ENCODE peak calls at places on chromosomes 16 and 17, in eight cellular contexts. H is CD4-positive, CD25-positive, alpha-beta regulatory T cell; G is AG04449; W is stimulated activated CD8-positive, alpha-beta memory T cell treated with anti-CD3 and anti-CD28 coated beads, Interleukin-7, amount 100 ng/mL, for 4 hours; I is activated effector memory CD4-positive, alpha-beta T cell treated with Interleukin-2 at 50 U/mL for 16 hours; C is GM18507; Q is GM04503; U is chondrocyte. J is an unnamed sample.

GRCh38 chr17:76716146-76716833 is 5.5 kb upstream of the MXRA7 start:
- DNase-seq in H (no peak), G (peak), W (peak), I (no peak), C (no peak), Q (peak), U (no peak), J (no peak)

GRCh38 chr17:75319818-75320691 is 30.8 kb upstream of the SLC25A19 start:
- DNase-seq in H (no peak), G (no peak), W (no peak), I (no peak), C (no peak), Q (no peak), U (no peak), J (no peak)

GRCh38 chr17:21297597-21297996 is 13.1 kb downstream of the MAP2K3 start:
- DNase-seq in H (no peak), G (no peak), W (no peak), I (no peak), C (no peak), Q (no peak), U (no peak), J (no peak)

GRCh38 chr17:44636562-44636961 is 19.7 kb upstream of the MEIOC start:
- DNase-seq in H (peak), G (peak), W (no peak), I (no peak), C (no peak), Q (peak), U (no peak), J (peak)

GRCh38 chr17:63751806-63752205 is 10.2 kb upstream of the STRADA start:
- DNase-seq in H (peak), G (no peak), W (no peak), I (no peak), C (no peak), Q (no peak), U (no peak), J (no peak)

GRCh38 chr17:81664051-81664470 is 2.3 kb downstream of the OXLD1 start:
- DNase-seq in H (no peak), G (no peak), W (no peak), I (no peak), C (no peak), Q (no peak), U (no peak), J (no peak)

GRCh38 chr16:1188781-1189189 is 35.9 kb downstream of the CACNA1H start:
- DNase-seq in H (peak), G (no peak), W (no peak), I (peak), C (no peak), Q (no peak), U (no peak), J (no peak)

GRCh38 chr17:80152057-80152831 is 5.3 kb upstream of the EIF4A3 start:
- DNase-seq in H (no peak), G (no peak), W (no peak), I (no peak), C (no peak), Q (no peak), U (no peak), J (no peak)

GRCh38 chr16:23999663-24000062 is 163.9 kb downstream of the PRKCB start:
- DNase-seq in H (no peak), G (no peak), W (no peak), I (no peak), C (no peak), Q (no peak), U (no peak), J (no peak)

GRCh38 chr16:6643083-6643686 is 689.5 kb upstream of the RBFOX1 start:
- DNase-seq in H (peak), G (peak), W (peak), I (no peak), C (no peak), Q (peak), U (no peak), J (peak)

GRCh38 chr16:1057252-1057932 is 15.2 kb upstream of the SSTR5 start:
- DNase-seq in H (peak), G (no peak), W (peak), I (peak), C (peak), Q (no peak), U (no peak), J (no peak)

GRCh38 chr17:66357037-66357436 is 54.6 kb downstream of the PRKCA start:
- DNase-seq in H (no peak), G (no peak), W (no peak), I (no peak), C (no peak), Q (no peak), U (no peak), J (no peak)

GRCh38 chr17:77875051-77875780 is 83.3 kb upstream of the TNRC6C start:
- DNase-seq in H (no peak), G (peak), W (no peak), I (no peak), C (no peak), Q (peak), U (no peak), J (no peak)

GRCh38 chr17:40106760-40107265 is 6.4 kb upstream of the NR1D1 start:
- DNase-seq in H (no peak), G (no peak), W (no peak), I (no peak), C (no peak), Q (no peak), U (no peak), J (no peak)

GRCh38 chr17:43917348-43918025 is 10.2 kb upstream of the MPP2 start:
- DNase-seq in H (peak), G (no peak), W (peak), I (peak), C (no peak), Q (no peak), U (no peak), J (no peak)

GRCh38 chr16:75282811-75283281 is 31.4 kb upstream of the BCAR1 start:
- DNase-seq in H (no peak), G (no peak), W (no peak), I (no peak), C (no peak), Q (no peak), U (no peak), J (no peak)

GRCh38 chr17:38509008-38509771 is 80.9 kb downstream of the ARHGAP23 start:
- DNase-seq in H (peak), G (peak), W (peak), I (peak), C (peak), Q (peak), U (no peak), J (no peak)

GRCh38 chr16:27174798-27175197 is 28.5 kb upstream of the KDM8 start:
- DNase-seq in H (no peak), G (no peak), W (no peak), I (no peak), C (no peak), Q (peak), U (no peak), J (no peak)

GRCh38 chr17:48500435-48501426 is 30.1 kb downstream of the HOXB1 start:
- DNase-seq in H (no peak), G (no peak), W (no peak), I (no peak), C (no peak), Q (no peak), U (no peak), J (peak)

GRCh38 chr16:74226361-74226979 is 70.1 kb upstream of the PSMD7 start:
- DNase-seq in H (no peak), G (no peak), W (no peak), I (no peak), C (no peak), Q (no peak), U (no peak), J (no peak)

GRCh38 chr16:60077791-60078280 is 1343.7 kb upstream of the GOT2 start:
- DNase-seq in H (no peak), G (no peak), W (no peak), I (no peak), C (no peak), Q (no peak), U (no peak), J (no peak)

GRCh38 chr17:64449545-64449944 is 630 bp downstream of the MILR1 start:
- DNase-seq in H (no peak), G (no peak), W (no peak), I (no peak), C (no peak), Q (no peak), U (no peak), J (no peak)

GRCh38 chr17:5516060-5516792 is 29.9 kb downstream of the MIS12 start:
- DNase-seq in H (no peak), G (peak), W (no peak), I (no peak), C (no peak), Q (peak), U (no peak), J (no peak)

GRCh38 chr16:27520982-27521673 is 28.6 kb downstream of the GTF3C1 start:
- DNase-seq in H (no peak), G (no peak), W (no peak), I (no peak), C (no peak), Q (no peak), U (no peak), J (no peak)

GRCh38 chr16:69741951-69742904 is 12.5 kb downstream of the NOB1 start:
- DNase-seq in H (no peak), G (no peak), W (no peak), I (no peak), C (no peak), Q (no peak), U (peak), J (no peak)

GRCh38 chr16:14368399-14368798 is 261.7 kb downstream of the PARN start:
- DNase-seq in H (no peak), G (no peak), W (no peak), I (no peak), C (no peak), Q (no peak), U (no peak), J (no peak)

GRCh38 chr17:27354491-27355081 is 60.7 kb downstream of the WSB1 start:
- DNase-seq in H (no peak), G (no peak), W (no peak), I (no peak), C (no peak), Q (no peak), U (no peak), J (no peak)

GRCh38 chr16:51888021-51888420 is 658.9 kb downstream of the TOX3 start:
- DNase-seq in H (no peak), G (no peak), W (no peak), I (no peak), C (no peak), Q (no peak), U (no peak), J (no peak)

GRCh38 chr16:89358030-89359005 is 132.0 kb downstream of the ANKRD11 start:
- DNase-seq in H (peak), G (no peak), W (peak), I (peak), C (no peak), Q (no peak), U (no peak), J (no peak)

GRCh38 chr16:57809843-57810196 is 7.5 kb upstream of the KIFC3 start:
- DNase-seq in H (no peak), G (no peak), W (no peak), I (no peak), C (no peak), Q (no peak), U (no peak), J (no peak)

GRCh38 chr17:38724337-38724988 is 5.7 kb upstream of the CISD3 start:
- DNase-seq in H (no peak), G (no peak), W (no peak), I (no peak), C (no peak), Q (no peak), U (no peak), J (peak)

GRCh38 chr17:75262112-75262606 is 480 bp downstream of the MRPS7 start:
- DNase-seq in H (no peak), G (no peak), W (no peak), I (no peak), C (no peak), Q (no peak), U (no peak), J (no peak)

GRCh38 chr16:57892041-57892440 is 78.9 kb downstream of the CNGB1 start:
- DNase-seq in H (no peak), G (peak), W (no peak), I (no peak), C (no peak), Q (no peak), U (no peak), J (no peak)

GRCh38 chr17:77240976-77241375 is 100.2 kb downstream of the SEC14L1 start:
- DNase-seq in H (no peak), G (no peak), W (no peak), I (no peak), C (no peak), Q (no peak), U (no peak), J (no peak)

GRCh38 chr17:17054636-17055035 is 12.4 kb downstream of the MPRIP start:
- DNase-seq in H (no peak), G (no peak), W (no peak), I (no peak), C (no peak), Q (no peak), U (peak), J (no peak)

GRCh38 chr17:58488428-58488890 is 251 bp upstream of the HSF5 start:
- DNase-seq in H (no peak), G (no peak), W (no peak), I (no peak), C (no peak), Q (no peak), U (no peak), J (no peak)

GRCh38 chr17:65099941-65100315 is 37.2 kb upstream of the RGS9 start:
- DNase-seq in H (no peak), G (no peak), W (peak), I (peak), C (peak), Q (no peak), U (no peak), J (no peak)

GRCh38 chr17:18246880-18247612 is 11.5 kb downstream of the FLII start:
- DNase-seq in H (no peak), G (no peak), W (no peak), I (no peak), C (no peak), Q (no peak), U (no peak), J (peak)

GRCh38 chr16:21653571-21653970 is 1.2 kb upstream of the IGSF6 start:
- DNase-seq in H (no peak), G (no peak), W (no peak), I (no peak), C (no peak), Q (no peak), U (no peak), J (no peak)

J was measured in COR-L47.